ENCODE peak calls at places on chromosomes 3 and 15, in six cellular contexts. One of them, this sample, is unnamed.

GRCh38 chr15:74752011-74752410 is 3.4 kb downstream of the CYP1A2 start:
- DNase-seq in G401: no peak
- DNase-seq in fibroblast of the conjunctiva: no peak
- DNase-seq in stimulated activated CD4-positive, alpha-beta T cell treated with anti-CD3 and anti-CD28 coated beads, TNF-alpha, amount 100 ng/mL, for 24 hours: no peak
- DNase-seq in COR-L47: no peak
- DNase-seq in A549: no peak
- DNase-seq in this sample: no peak

GRCh38 chr15:22227961-22228762 is 147.8 kb downstream of the OR4M2 start:
- DNase-seq in G401: no peak
- DNase-seq in fibroblast of the conjunctiva: no peak
- DNase-seq in stimulated activated CD4-positive, alpha-beta T cell treated with anti-CD3 and anti-CD28 coated beads, TNF-alpha, amount 100 ng/mL, for 24 hours: no peak
- DNase-seq in COR-L47: no peak
- DNase-seq in A549: no peak
- DNase-seq in this sample: no peak

GRCh38 chr15:69096197-69096596 is 64.2 kb upstream of the GLCE start:
- DNase-seq in G401: no peak
- DNase-seq in fibroblast of the conjunctiva: no peak
- DNase-seq in stimulated activated CD4-positive, alpha-beta T cell treated with anti-CD3 and anti-CD28 coated beads, TNF-alpha, amount 100 ng/mL, for 24 hours: no peak
- DNase-seq in COR-L47: no peak
- DNase-seq in A549: no peak
- DNase-seq in this sample: no peak

GRCh38 chr15:80801891-80802680 is 22.9 kb downstream of the CEMIP start:
- DNase-seq in G401: no peak
- DNase-seq in fibroblast of the conjunctiva: no peak
- DNase-seq in stimulated activated CD4-positive, alpha-beta T cell treated with anti-CD3 and anti-CD28 coated beads, TNF-alpha, amount 100 ng/mL, for 24 hours: no peak
- DNase-seq in COR-L47: peak
- DNase-seq in A549: no peak
- DNase-seq in this sample: no peak

GRCh38 chr3:139310474-139310933 is 33.3 kb upstream of the MRPS22 start:
- DNase-seq in G401: no peak
- DNase-seq in fibroblast of the conjunctiva: peak
- DNase-seq in stimulated activated CD4-positive, alpha-beta T cell treated with anti-CD3 and anti-CD28 coated beads, TNF-alpha, amount 100 ng/mL, for 24 hours: no peak
- DNase-seq in COR-L47: no peak
- DNase-seq in A549: no peak
- DNase-seq in this sample: no peak

GRCh38 chr3:27253831-27254230 is 115.4 kb downstream of the NEK10 start:
- DNase-seq in G401: no peak
- DNase-seq in fibroblast of the conjunctiva: peak
- DNase-seq in stimulated activated CD4-positive, alpha-beta T cell treated with anti-CD3 and anti-CD28 coated beads, TNF-alpha, amount 100 ng/mL, for 24 hours: no peak
- DNase-seq in COR-L47: peak
- DNase-seq in A549: peak
- DNase-seq in this sample: peak

GRCh38 chr3:188034989-188035388 is 119.0 kb upstream of the LPP start:
- DNase-seq in G401: no peak
- DNase-seq in fibroblast of the conjunctiva: no peak
- DNase-seq in stimulated activated CD4-positive, alpha-beta T cell treated with anti-CD3 and anti-CD28 coated beads, TNF-alpha, amount 100 ng/mL, for 24 hours: no peak
- DNase-seq in COR-L47: no peak
- DNase-seq in A549: no peak
- DNase-seq in this sample: no peak

GRCh38 chr3:46903341-46904302 is 26.1 kb downstream of the PTH1R start:
- DNase-seq in G401: no peak
- DNase-seq in fibroblast of the conjunctiva: no peak
- DNase-seq in stimulated activated CD4-positive, alpha-beta T cell treated with anti-CD3 and anti-CD28 coated beads, TNF-alpha, amount 100 ng/mL, for 24 hours: no peak
- DNase-seq in COR-L47: no peak
- DNase-seq in A549: no peak
- DNase-seq in this sample: no peak

GRCh38 chr3:64575211-64575844 is 112.5 kb downstream of the ADAMTS9 start:
- DNase-seq in G401: peak
- DNase-seq in fibroblast of the conjunctiva: peak
- DNase-seq in stimulated activated CD4-positive, alpha-beta T cell treated with anti-CD3 and anti-CD28 coated beads, TNF-alpha, amount 100 ng/mL, for 24 hours: no peak
- DNase-seq in COR-L47: no peak
- DNase-seq in A549: peak
- DNase-seq in this sample: peak

GRCh38 chr3:194860725-194861124 is 175.0 kb downstream of the FAM43A start:
- DNase-seq in G401: no peak
- DNase-seq in fibroblast of the conjunctiva: no peak
- DNase-seq in stimulated activated CD4-positive, alpha-beta T cell treated with anti-CD3 and anti-CD28 coated beads, TNF-alpha, amount 100 ng/mL, for 24 hours: no peak
- DNase-seq in COR-L47: no peak
- DNase-seq in A549: no peak
- DNase-seq in this sample: no peak

This sample was measured in HuH-7.